ENCODE peak calls at places on chromosomes 3 and 15, in nine cellular contexts. N, R, I, O, U, D, L, W and G are unnamed samples.

GRCh38 chr3:164407111-164407510 is 671.2 kb downstream of the SI start:
- DNase-seq in L (no peak), I (no peak), O (no peak), R (no peak), D (no peak), N (no peak), W (no peak), U (no peak), G (no peak)

GRCh38 chr15:77959094-77959879 is 118.2 kb downstream of the TBC1D2B start:
- DNase-seq in D (peak), R (peak), W (peak), O (peak), U (peak), I (peak), N (peak), L (peak), G (peak)

GRCh38 chr3:82384176-82384575 is 622.7 kb upstream of the GBE1 start:
- DNase-seq in W (no peak), O (no peak), I (no peak), D (no peak), U (no peak), N (no peak), R (no peak), L (no peak), G (no peak)

GRCh38 chr3:170605490-170605889 is 19.6 kb upstream of the SLC7A14 start:
- DNase-seq in I (no peak), D (no peak), W (no peak), O (no peak), U (no peak), L (no peak), N (no peak), R (no peak), G (no peak)

GRCh38 chr3:45976191-45977091 is 19.2 kb downstream of the FYCO1 start:
- DNase-seq in I (no peak), W (no peak), U (no peak), L (no peak), D (no peak), R (no peak), O (no peak), N (no peak), G (no peak)

GRCh38 chr15:90049030-90049429 is 47.9 kb downstream of the ZNF710 start:
- DNase-seq in N (no peak), I (no peak), D (no peak), O (no peak), L (no peak), W (no peak), U (no peak), R (no peak), G (no peak)

GRCh38 chr3:56816061-56816460 is 14.3 kb upstream of the ARHGEF3 start:
- DNase-seq in W (no peak), L (no peak), O (no peak), U (no peak), D (no peak), I (no peak), N (no peak), R (no peak), G (no peak)

GRCh38 chr3:112092439-112093179 is 6.4 kb downstream of the C3orf52 start:
- DNase-seq in O (no peak), W (no peak), D (peak), N (no peak), L (no peak), I (peak), U (peak), R (no peak), G (no peak)

GRCh38 chr3:14118400-14119165 is 6.1 kb downstream of the CHCHD4 start:
- DNase-seq in O (no peak), L (no peak), I (no peak), N (no peak), U (peak), R (no peak), W (no peak), D (no peak), G (no peak)

GRCh38 chr3:42631650-42632049 is 21.8 kb upstream of the ZBTB47 start:
- DNase-seq in U (no peak), R (no peak), I (no peak), O (no peak), D (no peak), W (no peak), L (no peak), N (no peak), G (no peak)

GRCh38 chr3:65714138-65714537 is 324.6 kb downstream of the MAGI1 start:
- DNase-seq in N (peak), I (peak), R (no peak), L (no peak), W (no peak), O (no peak), D (no peak), U (peak), G (no peak)

GRCh38 chr3:32354362-32354778 is 37.3 kb upstream of the CMTM7 start:
- DNase-seq in O (no peak), I (no peak), N (no peak), D (no peak), R (no peak), W (no peak), U (peak), L (no peak), G (no peak)

GRCh38 chr3:26437678-26438077 is 184.9 kb upstream of the LRRC3B start:
- DNase-seq in N (no peak), L (no peak), D (no peak), R (no peak), O (no peak), I (peak), U (peak), W (no peak), G (no peak)

GRCh38 chr15:98983333-98983732 is 24.3 kb downstream of the PGPEP1L start:
- DNase-seq in N (no peak), D (peak), U (peak), O (no peak), I (peak), W (no peak), L (no peak), R (no peak), G (peak)

GRCh38 chr3:152050782-152051405 is 177.5 kb downstream of the SUCNR1 start:
- DNase-seq in L (no peak), N (no peak), R (no peak), D (no peak), I (peak), W (no peak), O (no peak), U (peak), G (no peak)

GRCh38 chr3:68893600-68894239 is 38.6 kb downstream of the TAFA4 start:
- DNase-seq in W (no peak), D (peak), L (no peak), O (no peak), R (no peak), I (peak), N (no peak), U (peak), G (no peak)

GRCh38 chr15:84891339-84891738 is 6.9 kb downstream of the SLC28A1 start:
- DNase-seq in I (no peak), D (no peak), U (no peak), O (no peak), N (peak), R (no peak), L (no peak), W (no peak), G (no peak)

GRCh38 chr3:129413687-129414506 is 14.5 kb downstream of the EFCAB12 start:
- DNase-seq in L (no peak), W (no peak), N (no peak), O (no peak), U (peak), R (no peak), I (peak), D (no peak), G (no peak)

GRCh38 chr15:31254431-31255175 is 72.0 kb upstream of the KLF13 start:
- DNase-seq in L (no peak), U (peak), D (no peak), W (no peak), I (peak), N (no peak), R (no peak), O (no peak), G (peak)

GRCh38 chr15:69973102-69973714 is 124.5 kb downstream of the TLE3 start:
- DNase-seq in W (no peak), D (no peak), U (peak), L (no peak), R (no peak), O (peak), N (no peak), I (peak), G (no peak)

GRCh38 chr3:120928991-120929390 is 21.0 kb downstream of the STXBP5L start:
- DNase-seq in U (no peak), D (no peak), I (peak), O (no peak), L (no peak), R (no peak), W (no peak), N (no peak), G (no peak)

GRCh38 chr15:89679221-89679620 is at the start of gene PLIN1:
- DNase-seq in W (no peak), U (no peak), N (peak), D (no peak), O (no peak), I (no peak), L (no peak), R (no peak), G (no peak)

GRCh38 chr3:195558602-195559001 is 15.5 kb upstream of the PPP1R2 start:
- DNase-seq in N (no peak), L (no peak), R (no peak), I (peak), D (peak), W (no peak), U (peak), O (no peak), G (no peak)

GRCh38 chr3:158456114-158456513 is 114.9 kb upstream of the MLF1 start:
- DNase-seq in R (no peak), W (no peak), O (no peak), I (peak), L (no peak), N (no peak), D (peak), U (peak), G (no peak)

GRCh38 chr3:43728476-43728875 is 37.7 kb downstream of the ABHD5 start:
- DNase-seq in N (no peak), R (no peak), O (no peak), L (no peak), W (no peak), D (no peak), I (no peak), U (no peak), G (no peak)

GRCh38 chr3:46027736-46028397 is 584 bp upstream of the XCR1 start:
- DNase-seq in D (peak), I (peak), U (no peak), W (no peak), L (no peak), N (no peak), R (no peak), O (no peak), G (no peak)

GRCh38 chr3:71994203-71994602 is 209.3 kb upstream of the PROK2 start:
- DNase-seq in L (no peak), D (no peak), U (no peak), W (no peak), O (no peak), R (no peak), I (no peak), N (no peak), G (peak)

GRCh38 chr15:49423021-49423420 is at the start of gene FGF7:
- DNase-seq in O (no peak), R (no peak), W (no peak), N (no peak), U (peak), D (peak), I (peak), L (no peak), G (no peak)

GRCh38 chr15:57356636-57357035 is 19.7 kb upstream of the CGNL1 start:
- DNase-seq in U (peak), N (no peak), W (no peak), D (no peak), R (no peak), L (no peak), O (no peak), I (peak), G (no peak)

GRCh38 chr15:45402955-45403892 is 24.9 kb upstream of the GATM start:
- DNase-seq in W (peak), I (peak), D (peak), L (peak), R (no peak), O (peak), U (peak), N (peak), G (peak)

GRCh38 chr15:83014205-83014653 is 2.8 kb upstream of the C15orf40 start:
- DNase-seq in I (no peak), L (no peak), D (peak), R (no peak), N (no peak), U (no peak), W (no peak), O (no peak), G (no peak)

GRCh38 chr3:30401971-30402370 is 204.4 kb upstream of the TGFBR2 start:
- DNase-seq in O (no peak), N (no peak), I (peak), R (no peak), W (no peak), D (peak), U (peak), L (no peak), G (no peak)

GRCh38 chr3:157201648-157202278 is 41.8 kb upstream of the CCNL1 start:
- DNase-seq in D (peak), W (no peak), N (no peak), L (no peak), I (peak), O (no peak), R (no peak), U (peak), G (no peak)

GRCh38 chr3:60153221-60153999 is 1097.8 kb downstream of the FHIT start:
- DNase-seq in W (no peak), D (no peak), I (no peak), O (no peak), U (no peak), N (no peak), L (no peak), R (no peak), G (no peak)